ENCODE peak calls at places on chromosomes 5 and 9, in six cellular contexts. F is body of pancreas, R is AG09309, X is coronary artery, E is MM.1S, L is endodermal cell. A is an unnamed sample.

GRCh38 chr5:42675602-42676001 is 81.0 kb upstream of the CCDC152 start:
- DNase-seq in E (peak), L (no peak), X (no peak), F (no peak), R (no peak), A (no peak)

GRCh38 chr9:131578778-131579504 is 33.6 kb downstream of the PRRT1B start:
- DNase-seq in R (no peak), L (peak), X (no peak), E (no peak), F (peak), A (no peak)

GRCh38 chr5:72284674-72285424 is 35.2 kb downstream of the MRPS27 start:
- DNase-seq in F (no peak), R (no peak), L (no peak), E (no peak), X (no peak), A (no peak)

GRCh38 chr5:173645437-173645807 is 29.0 kb upstream of the BOD1 start:
- DNase-seq in R (no peak), F (no peak), L (peak), X (no peak), E (no peak), A (no peak)

GRCh38 chr9:2691626-2692025 is 25.7 kb upstream of the KCNV2 start:
- DNase-seq in X (no peak), E (no peak), R (no peak), L (no peak), F (no peak), A (no peak)

GRCh38 chr9:17928768-17929167 is 349.9 kb downstream of the SH3GL2 start:
- DNase-seq in X (no peak), F (no peak), L (no peak), R (no peak), E (peak), A (no peak)

GRCh38 chr5:57434227-57434640 is 48.4 kb downstream of the ACTBL2 start:
- DNase-seq in L (no peak), X (no peak), R (no peak), F (no peak), E (no peak), A (no peak)

GRCh38 chr9:99235874-99236627 is 14.0 kb downstream of the SEC61B start:
- DNase-seq in L (no peak), R (no peak), E (peak), X (no peak), F (no peak), A (no peak)

GRCh38 chr9:126956929-126957686 is 42.5 kb downstream of the RALGPS1 start:
- DNase-seq in E (no peak), L (peak), X (no peak), R (no peak), F (no peak), A (peak)

GRCh38 chr9:76729116-76729515 is 35.1 kb upstream of the PCA3 start:
- DNase-seq in E (peak), F (no peak), R (no peak), X (no peak), L (no peak), A (no peak)

GRCh38 chr5:120466337-120467006 is 2.4 kb downstream of the PRR16 start:
- DNase-seq in E (no peak), L (no peak), X (no peak), R (no peak), F (no peak), A (no peak)

GRCh38 chr5:43036856-43037711 is 3.0 kb downstream of the ANXA2R start:
- DNase-seq in L (peak), R (no peak), X (no peak), F (no peak), E (no peak), A (no peak)

GRCh38 chr5:56052735-56053134 is 58.0 kb upstream of the IL6ST start:
- DNase-seq in L (no peak), X (no peak), F (no peak), E (no peak), R (no peak), A (no peak)

GRCh38 chr5:81208904-81209303 is 24.2 kb upstream of the CKMT2 start:
- DNase-seq in L (no peak), E (no peak), F (no peak), X (no peak), R (no peak), A (no peak)

DNA sequence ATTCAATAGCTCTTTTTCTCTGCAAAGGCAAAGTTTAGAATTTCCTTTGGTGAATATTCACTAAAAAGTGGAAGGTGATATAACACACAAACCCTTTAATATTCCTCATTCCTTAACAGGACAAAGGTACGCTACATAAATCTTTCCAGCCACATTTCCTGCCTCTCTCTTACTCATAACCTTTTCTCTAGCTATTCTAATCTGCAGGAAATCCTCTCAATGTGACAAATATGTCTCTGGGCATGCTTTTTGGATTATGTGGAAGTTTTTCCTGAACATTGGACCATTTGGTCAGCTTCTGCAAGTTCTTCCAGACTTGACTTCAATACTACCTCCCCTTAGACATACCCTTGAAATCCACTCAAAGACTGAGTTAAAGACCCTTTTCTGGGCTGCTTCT is 186.3 kb upstream of the TUSC1 start:
- DNase-seq in X (no peak), L (no peak), E (no peak), F (no peak), R (no peak), A (no peak)
- H3K4me3 ChIP-seq in X (no peak), L (no peak), E (no peak), F (no peak), R (no peak), A (no peak)

GRCh38 chr9:137757139-137757538 is 120.4 kb upstream of the CACNA1B start:
- DNase-seq in X (no peak), L (peak), F (no peak), R (no peak), E (no peak), A (no peak)

GRCh38 chr9:137759117-137759516 is 118.5 kb upstream of the CACNA1B start:
- DNase-seq in X (no peak), F (no peak), E (no peak), R (no peak), L (no peak), A (no peak)

GRCh38 chr9:137759649-137760321 is 117.8 kb upstream of the CACNA1B start:
- DNase-seq in R (no peak), E (no peak), L (no peak), X (no peak), F (no peak), A (no peak)

GRCh38 chr9:137757613-137758029 is 120.0 kb upstream of the CACNA1B start:
- DNase-seq in E (peak), X (no peak), R (peak), F (no peak), L (no peak), A (peak)

DNA sequence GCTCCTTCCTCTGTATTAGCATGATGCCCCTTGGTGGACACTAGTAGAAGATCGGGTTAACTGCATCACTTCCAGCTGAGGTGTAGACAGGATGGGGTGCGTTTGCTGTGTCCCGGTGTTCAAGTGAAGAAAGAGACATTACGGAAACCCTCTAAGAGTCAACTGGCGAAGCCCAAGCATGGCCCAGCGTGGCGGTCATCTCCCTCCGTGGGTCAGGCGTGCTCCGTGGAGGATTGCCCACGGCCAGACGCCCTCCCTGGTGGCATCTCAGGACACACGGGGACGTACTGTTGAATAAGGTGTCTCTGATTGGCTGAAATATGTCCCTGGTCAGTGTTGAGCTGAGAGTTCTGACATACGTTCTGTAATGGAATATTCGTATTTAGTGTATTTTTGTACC is 119.5 kb upstream of the CACNA1B start:
- DNase-seq in E (no peak), X (no peak), R (no peak), L (no peak), F (no peak), A (no peak)
- TF ChIP-seq CTCF in E (no peak), X (no peak), R (no peak), L (no peak), F (no peak), A (no peak)

DNA sequence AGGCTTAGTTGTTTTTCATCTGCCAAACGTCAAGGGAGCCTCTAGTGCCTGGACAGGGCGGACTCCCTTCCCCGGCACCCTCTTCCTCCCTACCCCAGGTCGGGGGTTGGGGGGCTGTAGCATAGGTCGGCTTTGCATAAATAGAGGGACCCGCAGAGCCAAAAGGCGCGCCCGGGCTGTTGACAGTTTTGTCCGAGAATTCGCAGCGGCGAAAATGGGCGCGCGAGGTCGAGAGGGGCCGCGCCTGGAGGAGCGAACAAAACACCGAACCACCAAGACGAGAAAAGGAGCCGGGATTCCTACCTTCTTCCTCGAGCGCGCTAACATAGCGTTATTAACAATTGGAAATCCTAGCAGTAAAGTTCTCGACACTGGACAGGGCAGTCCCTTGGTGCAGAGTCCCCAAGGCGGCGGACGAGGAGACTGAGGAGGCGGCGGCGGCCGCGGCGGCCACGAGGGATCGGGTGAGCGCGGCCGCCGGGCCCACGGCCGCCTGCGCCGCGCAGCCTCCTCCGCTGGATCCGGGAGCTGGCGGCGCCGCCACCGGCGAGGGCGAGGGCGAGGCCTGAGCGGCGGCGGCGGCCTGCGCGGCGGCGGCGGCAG is 1.8 kb downstream of the FOXD1 start:
- DNase-seq in R (no peak), L (peak), F (no peak), E (peak), X (no peak), A (no peak)
- H3K4me3 ChIP-seq in R (peak), L (peak), F (no peak), E (peak), X (peak), A (peak)

DNA sequence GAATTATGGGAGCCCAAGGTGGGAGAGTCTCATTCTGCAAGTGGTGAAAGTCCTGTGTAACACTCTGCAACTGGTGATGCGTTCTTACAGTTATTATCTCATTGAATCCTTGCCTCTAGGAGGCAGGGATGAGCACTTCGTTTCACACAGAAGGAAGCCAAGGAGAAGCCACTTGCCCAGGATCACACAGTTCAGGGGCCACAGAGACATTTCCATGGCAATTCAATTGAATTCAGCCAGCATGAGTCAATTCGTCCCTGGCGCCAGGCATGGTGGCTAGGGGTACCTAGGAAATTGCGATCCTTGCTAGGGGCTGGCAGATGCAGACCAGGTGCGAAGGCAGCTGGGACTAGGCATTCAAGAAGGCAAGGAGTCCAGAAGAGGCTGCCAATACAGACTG is 26.2 kb downstream of the LHX2 start:
- DNase-seq in F (no peak), R (no peak), L (peak), E (no peak), X (no peak), A (no peak)
- TF ChIP-seq CTCF in F (no peak), R (peak), L (peak), E (no peak), X (no peak), A (peak)

DNA sequence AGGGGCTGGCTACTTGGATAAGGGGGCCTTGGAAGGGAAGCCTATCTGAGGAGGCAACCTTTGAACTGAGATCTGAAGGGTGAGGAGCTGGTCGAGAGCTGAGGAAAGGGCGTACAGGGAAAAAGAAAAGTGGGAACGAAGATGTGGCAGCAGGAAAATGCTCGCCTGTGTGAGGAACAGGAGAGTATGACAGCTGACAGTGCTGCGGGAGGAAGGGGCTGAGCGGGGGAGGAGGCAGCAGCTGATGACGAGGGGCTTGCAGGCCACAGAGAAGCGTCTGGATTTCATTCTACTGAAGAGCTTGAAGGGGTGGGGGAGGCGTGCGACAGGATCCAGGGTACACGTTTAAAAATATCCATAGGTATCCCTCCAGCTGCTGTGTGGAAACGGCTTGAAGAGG is 28.9 kb downstream of the SH3PXD2B start:
- DNase-seq in X (peak), L (no peak), E (no peak), R (no peak), F (no peak), A (no peak)
- H3K4me3 ChIP-seq in X (no peak), L (no peak), E (no peak), R (no peak), F (no peak), A (no peak)

GRCh38 chr9:21311888-21312287 is 6.8 kb upstream of the IFNA5 start:
- DNase-seq in F (no peak), X (no peak), L (no peak), E (no peak), R (no peak), A (no peak)

GRCh38 chr9:21314152-21314551 is 9.0 kb upstream of the IFNA5 start:
- DNase-seq in X (no peak), E (no peak), L (no peak), R (no peak), F (no peak), A (no peak)

GRCh38 chr9:21316032-21316842 is 11.1 kb upstream of the IFNA5 start:
- DNase-seq in L (no peak), X (no peak), F (no peak), E (no peak), R (no peak), A (no peak)

GRCh38 chr9:21317956-21318923 is 13.1 kb upstream of the IFNA5 start:
- DNase-seq in R (no peak), F (peak), L (peak), E (peak), X (no peak), A (no peak)

DNA sequence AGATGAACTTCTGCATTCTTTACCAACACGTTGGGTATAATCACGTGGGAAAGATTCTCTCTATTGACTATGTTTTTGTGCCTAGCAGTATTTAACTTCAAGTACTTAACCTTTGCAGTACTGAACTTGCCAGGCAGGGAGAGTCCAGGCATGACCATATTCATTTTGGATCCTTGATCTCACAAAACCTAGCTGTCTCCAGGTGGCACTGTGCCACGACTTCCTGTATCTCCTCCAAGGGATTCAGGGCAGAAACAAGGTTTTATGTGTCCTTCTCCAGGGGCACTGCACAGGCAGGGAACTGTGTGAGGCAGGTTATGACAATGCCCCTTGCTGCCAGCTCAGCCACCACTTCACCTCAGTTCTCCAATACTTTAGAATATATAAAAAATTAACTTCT is 11.7 kb upstream of the IFNA5 start:
- DNase-seq in L (no peak), F (no peak), R (no peak), E (no peak), X (no peak), A (no peak)
- TF ChIP-seq CTCF in L (peak), F (no peak), R (no peak), E (no peak), X (no peak), A (no peak)

A was measured in HFF-Myc.